ENCODE peak calls at places on chromosomes 13 and 19, in five cellular contexts. K is hypothalamus, A is NCI-H2029 treated with DMSO at 0.1 percent for 48 hours, G is WTC11, Y is IMR-90. H is an unnamed sample.

GRCh38 chr13:94558721-94559120 is 37.2 kb downstream of the TGDS start:
- DNase-seq in Y (no peak), A (no peak), K (no peak), G (no peak), H (no peak)

GRCh38 chr13:97436845-97437244 is 2.9 kb downstream of the RAP2A start:
- DNase-seq in Y (no peak), G (no peak), K (no peak), A (no peak), H (no peak)

GRCh38 chr13:114070098-114070799 is 62.2 kb downstream of the RASA3 start:
- DNase-seq in A (no peak), G (no peak), Y (no peak), K (no peak), H (no peak)

GRCh38 chr19:38713227-38713649 is 31.0 kb downstream of the CAPN12 start:
- DNase-seq in A (no peak), G (no peak), K (no peak), Y (peak), H (peak)

GRCh38 chr13:37143901-37144300 is 38.4 kb upstream of the CSNK1A1L start:
- DNase-seq in G (no peak), K (no peak), Y (peak), A (no peak), H (no peak)

GRCh38 chr19:17648097-17648660 is 40.0 kb downstream of the UNC13A start:
- DNase-seq in A (no peak), G (peak), Y (no peak), K (no peak), H (no peak)

GRCh38 chr13:26752671-26753070 is 7.9 kb downstream of the GPR12 start:
- DNase-seq in K (no peak), Y (no peak), A (no peak), G (no peak), H (no peak)

GRCh38 chr19:17751103-17751911 is at the start of gene FCHO1:
- DNase-seq in A (no peak), G (no peak), K (peak), Y (no peak), H (no peak)

GRCh38 chr19:29881386-29881785 is 60.7 kb upstream of the URI1 start:
- DNase-seq in K (no peak), A (no peak), G (no peak), Y (peak), H (no peak)

GRCh38 chr13:99587893-99588606 is 86.8 kb downstream of the TM9SF2 start:
- DNase-seq in A (no peak), Y (no peak), G (no peak), K (no peak), H (no peak)

GRCh38 chr13:69274231-69274630 is 833.4 kb upstream of the ATXN8OS start:
- DNase-seq in A (no peak), G (no peak), Y (no peak), K (no peak), H (no peak)

GRCh38 chr13:94711561-94712286 is 621 bp downstream of the SOX21 start:
- DNase-seq in K (peak), G (peak), A (no peak), Y (no peak), H (peak)

GRCh38 chr13:52862358-52863206 is 14.1 kb upstream of the PCDH8 start:
- DNase-seq in A (peak), Y (no peak), K (no peak), G (peak), H (no peak)

GRCh38 chr13:40408602-40409001 is 257.8 kb downstream of the FOXO1 start:
- DNase-seq in A (no peak), Y (peak), G (no peak), K (no peak), H (peak)

GRCh38 chr13:99647593-99647980 is 146.3 kb downstream of the TM9SF2 start:
- DNase-seq in G (no peak), Y (no peak), K (no peak), A (no peak), H (no peak)

GRCh38 chr13:40094056-40094455 is 438.6 kb downstream of the COG6 start:
- DNase-seq in G (no peak), K (no peak), A (no peak), Y (no peak), H (no peak)

GRCh38 chr19:49689133-49690072 is at the start of gene ADM5:
- DNase-seq in Y (no peak), G (peak), A (peak), K (peak), H (peak)

GRCh38 chr13:23380534-23380933 is 53.0 kb downstream of the SACS start:
- DNase-seq in Y (peak), K (no peak), G (no peak), A (no peak), H (peak)

GRCh38 chr13:21573920-21574712 is 29.9 kb downstream of the MICU2 start:
- DNase-seq in G (no peak), K (no peak), Y (no peak), A (no peak), H (no peak)

GRCh38 chr19:1261863-1262686 is 7.1 kb upstream of the CIRBP start:
- DNase-seq in A (peak), Y (peak), K (no peak), G (no peak), H (no peak)

H was measured in fibroblast of villous mesenchyme.